ENCODE peak calls at places on chromosomes 16 and 17, in four cellular contexts. V, W, L and Y are unnamed samples.

GRCh38 chr16:77435240-77435819 is 496 bp upstream of the ADAMTS18 start:
- DNase-seq in V (no peak), W (no peak), L (no peak), Y (no peak)

GRCh38 chr17:6470146-6470718 is 26.0 kb downstream of the PIMREG start:
- DNase-seq in L (no peak), V (no peak), W (no peak), Y (no peak)

GRCh38 chr17:42421479-42422332 is 1.4 kb downstream of the CAVIN1 start:
- DNase-seq in W (peak; percentile 87), V (peak; percentile 81), L (peak; percentile 48), Y (no peak)

GRCh38 chr17:31487648-31488263 is 96.3 kb downstream of the RAB11FIP4 start:
- DNase-seq in W (peak; percentile 99), L (no peak), V (peak; percentile 16), Y (peak; percentile 75)

GRCh38 chr17:3794890-3795757 is 5.9 kb downstream of the ITGAE start:
- DNase-seq in W (no peak), V (peak; percentile 67), L (no peak), Y (no peak)

GRCh38 chr17:79633937-79634813 is 23.3 kb upstream of the RBFOX3 start:
- DNase-seq in V (no peak), L (no peak), W (no peak), Y (no peak)

GRCh38 chr17:76032073-76032779 is 5.1 kb upstream of the EVPL start:
- DNase-seq in W (no peak), V (no peak), L (peak; percentile 27), Y (no peak)

GRCh38 chr16:71542377-71542776 is 16.2 kb downstream of the CHST4 start:
- DNase-seq in W (peak; percentile 48), V (peak; percentile 6), L (peak; percentile 14), Y (no peak)

GRCh38 chr16:50607970-50608557 is 59.9 kb downstream of the NKD1 start:
- DNase-seq in W (no peak), V (no peak), L (no peak), Y (no peak)

GRCh38 chr17:69404398-69404797 is 10.1 kb upstream of the MAP2K6 start:
- DNase-seq in L (no peak), W (no peak), V (peak; percentile 55), Y (no peak)

GRCh38 chr16:31006086-31006385 is 4.4 kb downstream of the STX1B start:
- DNase-seq in W (no peak), L (no peak), V (peak; percentile 76), Y (no peak)

GRCh38 chr17:42322382-42323267 is 34.3 kb downstream of the STAT5A start:
- DNase-seq in V (peak; percentile 94), L (peak; percentile 92), W (peak; percentile 93), Y (peak; percentile 72)

GRCh38 chr17:31488264-31488981 is 96.9 kb downstream of the RAB11FIP4 start:
- DNase-seq in L (no peak), V (no peak), W (peak; percentile 26), Y (no peak)

GRCh38 chr17:55735784-55736405 is 13.2 kb upstream of the TMEM100 start:
- DNase-seq in L (peak; percentile 32), W (peak; percentile 32), V (peak; percentile 62), Y (no peak)

GRCh38 chr16:81938331-81939163 is 72.7 kb downstream of the SDR42E1 start:
- DNase-seq in V (no peak), W (no peak), L (no peak), Y (no peak)

GRCh38 chr16:51524555-51525373 is 373.7 kb upstream of the SALL1 start:
- DNase-seq in V (peak; percentile 75), W (no peak), L (no peak), Y (no peak)

GRCh38 chr16:87723224-87723619 is 42.6 kb downstream of the KLHDC4 start:
- DNase-seq in V (peak; percentile 97), W (peak; percentile 64), L (peak; percentile 88), Y (no peak)

GRCh38 chr16:79045191-79045590 is 555.3 kb downstream of the MAF start:
- DNase-seq in V (no peak), W (no peak), L (no peak), Y (no peak)

GRCh38 chr17:73126716-73127473 is 34.4 kb upstream of the SLC39A11 start:
- DNase-seq in W (no peak), V (peak; percentile 13), L (no peak), Y (no peak)

GRCh38 chr17:67999291-67999911 is 3.1 kb upstream of the C17orf58 start:
- DNase-seq in L (no peak), W (no peak), V (peak; percentile 52), Y (no peak)

GRCh38 chr16:4316103-4316731 is 350 bp downstream of the GLIS2 start:
- DNase-seq in V (no peak), W (peak; percentile 69), L (no peak), Y (no peak)

GRCh38 chr17:12415031-12415430 is 250.7 kb upstream of the MYOCD start:
- DNase-seq in V (peak; percentile 94), W (no peak), L (no peak), Y (no peak)

GRCh38 chr17:82232876-82233785 is 4.3 kb downstream of the SLC16A3 start:
- DNase-seq in V (no peak), W (no peak), L (no peak), Y (no peak)

GRCh38 chr17:58394534-58395223 is 22.7 kb downstream of the RNF43 start:
- DNase-seq in V (no peak), W (no peak), L (no peak), Y (no peak)

GRCh38 chr17:30093463-30094147 is 23.0 kb upstream of the NSRP1 start:
- DNase-seq in V (peak; percentile 58), W (peak; percentile 78), L (peak; percentile 72), Y (no peak)

GRCh38 chr17:65277576-65277975 is 140.4 kb downstream of the RGS9 start:
- DNase-seq in W (no peak), L (no peak), V (peak; percentile 13), Y (no peak)

GRCh38 chr17:72465191-72466024 is 344.6 kb downstream of the SOX9 start:
- DNase-seq in W (no peak), V (peak; percentile 97), L (no peak), Y (peak; percentile 86)

GRCh38 chr17:45371414-45372324 is 54.8 kb upstream of the MAP3K14 start:
- DNase-seq in V (peak; percentile 96), W (no peak), L (peak; percentile 93), Y (peak; percentile 59)
- H3K4me3 ChIP-seq in V (peak overlapping the region; percentile 10), W (no peak overlapping the region), L (peak overlapping the region; percentile 18), Y (peak overlapping the region; percentile 16)

DNA sequence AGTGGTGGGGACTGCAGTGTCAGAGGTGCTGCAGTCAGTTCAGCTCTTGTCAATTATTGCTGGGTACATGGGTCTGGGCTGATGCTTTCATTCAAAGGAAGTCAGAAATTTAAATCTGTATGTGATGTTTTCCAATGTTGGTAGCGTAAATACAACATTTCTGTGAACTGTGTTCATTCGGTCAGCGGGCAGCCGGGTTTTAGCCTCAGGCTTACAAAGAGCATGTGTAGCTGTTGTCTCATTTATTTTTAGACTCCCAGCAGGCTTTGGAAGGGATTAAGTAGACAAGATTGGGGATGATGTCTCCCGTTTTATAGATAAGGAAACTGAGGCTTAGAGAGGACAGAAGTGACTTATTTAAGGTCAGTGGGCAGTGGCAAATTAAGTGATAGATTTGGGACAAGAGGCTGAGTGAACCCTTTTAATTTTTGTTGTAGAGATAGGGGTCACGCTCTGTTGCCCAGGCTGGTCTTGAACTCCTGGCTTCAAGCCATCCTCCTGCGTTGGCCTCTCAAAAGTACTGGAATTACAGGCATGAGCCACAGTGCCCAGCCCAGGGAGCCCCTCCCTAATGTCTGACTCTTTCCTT is 8.1 kb downstream of the AQP8 start:
- DNase-seq in L (no peak), V (no peak), W (no peak), Y (no peak)
- H3K9me1 ChIP-seq in L (no peaks in the 10 kb centered on the region), V (no peaks in the 10 kb centered on the region), W (no peaks in the 10 kb centered on the region), Y (no peaks in the 10 kb centered on the region)

GRCh38 chr16:586645-587590 is 2.9 kb upstream of the RAB40C start:
- DNase-seq in L (no peak), V (no peak), W (no peak), Y (no peak)
- H3K4me3 ChIP-seq in L (no peak overlapping the region), V (no peak overlapping the region), W (no peak overlapping the region), Y (peak overlapping the region; percentile 90)

GRCh38 chr16:58012481-58012880 is 11.3 kb downstream of the USB1 start:
- DNase-seq in L (no peak), W (no peak), V (no peak), Y (no peak)
- H3K9me1 ChIP-seq in L (no peaks in the 10 kb centered on the region), W (peaks cover 2% of the 10 kb centered on the region), V (peaks cover 26% of the 10 kb centered on the region), Y (peaks cover 3% of the 10 kb centered on the region)

DNA sequence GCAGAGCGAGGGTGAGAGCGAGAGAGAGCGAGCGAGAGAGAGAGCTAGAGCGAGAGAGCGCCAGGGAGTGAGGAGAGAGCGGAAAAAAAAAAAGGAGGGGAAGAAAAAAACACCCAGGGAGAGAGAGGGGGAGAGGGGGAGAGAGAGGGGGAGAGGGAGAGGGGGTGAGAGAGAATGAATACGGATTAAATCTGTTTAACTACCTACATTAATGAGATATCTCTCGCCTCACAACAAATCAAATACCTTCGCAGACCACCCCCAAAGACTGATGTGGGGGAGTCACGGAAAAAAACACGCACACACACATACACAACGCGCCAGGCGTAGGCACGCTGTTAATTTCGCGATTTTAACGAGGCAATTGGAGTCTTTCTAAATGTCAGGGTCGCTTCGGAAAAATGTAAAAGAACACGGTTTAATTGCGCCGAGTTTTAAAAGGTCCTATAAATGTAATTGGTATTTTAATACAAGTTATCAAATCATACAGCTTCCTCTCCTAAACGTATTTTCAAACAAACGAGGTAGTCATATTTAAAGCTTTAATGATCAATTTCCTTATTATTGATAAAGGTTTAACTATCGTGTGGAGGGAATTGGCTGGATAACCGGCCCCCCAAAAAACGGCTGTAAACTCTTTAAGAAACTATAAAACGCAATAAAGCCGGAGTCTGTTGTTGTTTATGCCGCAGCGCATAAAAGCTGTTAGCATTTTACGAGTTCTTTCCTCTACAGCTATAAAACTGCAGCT is at the start of gene HOXB8:
- DNase-seq in L (no peak), V (no peak), W (no peak), Y (no peak)
- H3K4me3 ChIP-seq in L (peak within 1 kb of the TSS; percentile 52), V (peak within 1 kb of the TSS; percentile 52), W (no peak within 1 kb of the TSS), Y (no peak within 1 kb of the TSS)